ENCODE peak calls at places on chromosomes 3 and 15, in eight cellular contexts. G, Q, D, S, K, W, J and Z are unnamed samples.
A peak's percentile ranks its signal among the peaks of the same experiment; 100 is the strongest.

GRCh38 chr15:101047301-101047781 is 128.2 kb downstream of the LRRK1 start:
- DNase-seq in G (no peak), Q (peak; percentile 9), D (peak; percentile 1), S (no peak), K (no peak), W (peak; percentile 2), J (no peak), Z (no peak)

GRCh38 chr15:100061944-100062343 is 279.8 kb downstream of the ADAMTS17 start:
- DNase-seq in G (no peak), Q (no peak), D (no peak), S (no peak), K (no peak), W (no peak), J (no peak), Z (no peak)

GRCh38 chr3:66609660-66610547 is 109.1 kb upstream of the LRIG1 start:
- DNase-seq in G (no peak), Q (no peak), D (peak; percentile 13), S (peak; percentile 95), K (no peak), W (no peak), J (peak; percentile 23), Z (peak; percentile 43)

GRCh38 chr3:117656391-117656790 is 946.8 kb downstream of the TUSC7 start:
- DNase-seq in G (no peak), Q (no peak), D (no peak), S (no peak), K (no peak), W (no peak), J (no peak), Z (peak; percentile 22)

GRCh38 chr15:63226966-63227401 is 37.6 kb downstream of the RAB8B start:
- DNase-seq in G (no peak), Q (no peak), D (no peak), S (no peak), K (no peak), W (no peak), J (no peak), Z (no peak)

GRCh38 chr15:86615411-86615810 is 535.7 kb downstream of the AGBL1 start:
- DNase-seq in G (no peak), Q (no peak), D (no peak), S (no peak), K (no peak), W (no peak), J (no peak), Z (no peak)

GRCh38 chr3:170410428-170411029 is 8.1 kb upstream of the CLDN11 start:
- DNase-seq in G (peak; percentile 18), Q (no peak), D (no peak), S (peak; percentile 42), K (no peak), W (no peak), J (peak; percentile 12), Z (peak; percentile 38)

GRCh38 chr3:63364495-63364894 is 86.4 kb downstream of the SYNPR start:
- DNase-seq in G (no peak), Q (no peak), D (no peak), S (peak; percentile 62), K (no peak), W (no peak), J (peak; percentile 76), Z (peak; percentile 46)

GRCh38 chr15:26892119-26892518 is 25.3 kb downstream of the GABRA5 start:
- DNase-seq in G (no peak), Q (no peak), D (no peak), S (no peak), K (no peak), W (no peak), J (no peak), Z (no peak)
- H3K4me3 ChIP-seq in G (no peak overlapping the region), Q (no peak overlapping the region), D (no peak overlapping the region), S (peak overlapping the region; percentile 39), K (no peak overlapping the region), W (peak overlapping the region; percentile 44), J (no peak overlapping the region), Z (no peak overlapping the region)

DNA sequence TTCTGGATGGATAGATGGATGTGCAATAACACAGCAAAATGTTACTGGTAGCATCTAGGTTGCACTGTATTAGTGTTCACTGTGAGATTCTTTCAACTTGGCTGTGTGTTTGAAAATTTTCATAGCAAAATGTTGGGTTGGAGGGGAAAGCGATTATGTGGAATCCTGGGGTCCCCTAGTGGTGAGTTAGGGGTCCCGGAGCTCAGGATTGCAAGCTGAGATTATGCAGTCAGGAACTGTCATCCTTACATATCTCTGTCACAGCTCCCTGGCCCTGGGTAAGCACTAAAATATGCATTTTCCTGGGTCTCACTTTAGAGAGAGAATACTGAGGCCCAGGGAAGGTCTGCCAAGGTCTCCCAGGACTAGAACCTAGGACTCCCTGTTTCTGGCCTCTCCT is 77.2 kb downstream of the CEMIP start:
- DNase-seq in G (no peak), Q (no peak), D (no peak), S (no peak), K (no peak), W (no peak), J (no peak), Z (no peak)
- TF ChIP-seq CTCF in G (peak; percentile 49), Q (no peak), D (peak; percentile 37), S (peak; percentile 30), K (peak; percentile 18), W (peak; percentile 6), J (peak; percentile 23), Z (peak; percentile 19)

DNA sequence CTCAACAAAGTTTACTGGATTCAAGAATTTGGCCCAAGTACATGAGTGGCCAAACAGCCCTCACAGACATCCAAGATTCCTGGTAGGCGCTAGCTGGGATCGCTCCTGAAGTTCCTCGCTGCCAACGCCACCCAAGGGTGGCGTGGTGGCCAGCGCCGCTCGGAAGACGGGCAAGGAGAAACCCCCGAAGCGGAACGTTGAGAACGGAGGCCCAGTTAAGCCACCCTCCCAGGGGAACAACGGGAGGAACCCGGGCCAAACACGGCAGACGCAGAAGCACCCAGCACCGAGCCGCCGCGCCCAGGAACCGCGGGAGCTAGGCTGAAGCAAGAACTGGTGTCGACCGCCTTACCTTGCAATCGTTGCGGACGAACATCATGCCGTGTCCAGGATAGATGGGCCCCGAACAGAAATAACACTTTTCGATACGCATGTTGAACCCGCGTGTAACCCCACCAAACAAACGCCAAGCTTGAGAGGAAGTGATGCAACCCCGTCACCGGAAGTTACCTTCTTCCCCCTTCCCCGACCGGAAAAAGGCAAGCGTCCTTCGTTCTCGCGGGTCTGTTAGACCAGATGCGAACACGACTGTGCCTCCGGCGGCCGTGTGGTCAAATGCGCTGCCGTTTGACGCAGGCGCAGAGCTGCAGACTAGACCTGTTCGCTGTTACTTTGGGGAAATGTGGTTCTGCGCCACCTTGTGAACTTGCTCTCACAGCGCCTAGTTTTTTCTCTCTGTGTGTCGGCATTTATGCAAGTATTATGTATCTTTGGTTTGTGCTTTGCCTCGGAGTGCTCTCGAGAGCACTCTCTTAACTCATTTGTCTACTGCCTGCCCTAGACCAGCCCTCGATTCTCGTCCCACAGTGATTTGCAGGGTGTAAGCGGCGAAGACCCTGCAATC is at the start of gene RSL24D1:
- DNase-seq in G (peak; percentile 97), Q (peak; percentile 94), D (peak; percentile 96), S (peak; percentile 99), K (peak; percentile 94), W (peak; percentile 97), J (peak; percentile 98), Z (peak; percentile 98)
- H3K4me3 ChIP-seq in G (peak within 1 kb of the TSS; percentile 83), Q (peak within 1 kb of the TSS; percentile 90), D (peak within 1 kb of the TSS; percentile 89), S (peak within 1 kb of the TSS; percentile 94), K (peak within 1 kb of the TSS; percentile 98), W (peak within 1 kb of the TSS; percentile 69), J (peak within 1 kb of the TSS; percentile 61), Z (peak within 1 kb of the TSS; percentile 92)

GRCh38 chr3:142958707-142959106 is 4.8 kb downstream of the PAQR9 start:
- DNase-seq in G (peak; percentile 71), Q (no peak), D (no peak), S (peak; percentile 30), K (no peak), W (no peak), J (no peak), Z (peak; percentile 35)
- TF ChIP-seq CTCF in G (no peak), Q (no peak), D (no peak), S (no peak), K (peak; percentile 9), W (no peak), J (no peak), Z (no peak)

GRCh38 chr3:100613721-100614390 is 4.5 kb downstream of the ADGRG7 start:
- DNase-seq in G (no peak), Q (no peak), D (no peak), S (no peak), K (no peak), W (no peak), J (no peak), Z (no peak)
- H3K4me3 ChIP-seq in G (no peak overlapping the region), Q (no peak overlapping the region), D (no peak overlapping the region), S (no peak overlapping the region), K (no peak overlapping the region), W (no peak overlapping the region), J (no peak overlapping the region), Z (no peak overlapping the region)